ENCODE peak calls at places on chromosomes 5 and 9, in eight cellular contexts. G is CD8-positive, alpha-beta T cell; A is sigmoid colon; L is IMR-90; Z is right atrium auricular region; X is heart right ventricle; H is upper lobe of right lung; I is stomach. Y is an unnamed sample. For H3K4me1, the result is how much of the 10 kb centered on the place peaks cover.

GRCh38 chr5:160269017-160269416 is 39.7 kb downstream of the FABP6 start:
- DNase-seq in G (no peak), L (peak), Z (peak), H (peak), I (peak), A (peak), X (peak), Y (peak)

GRCh38 chr5:120454094-120454798 is 9.9 kb upstream of the PRR16 start:
- DNase-seq in G (no peak), Z (no peak), X (peak), A (no peak), I (no peak), H (no peak), L (peak), Y (no peak)

GRCh38 chr9:129060991-129061390 is 19.9 kb upstream of the DOLPP1 start:
- DNase-seq in I (no peak), H (no peak), X (no peak), Z (no peak), A (no peak), L (no peak), G (no peak), Y (no peak)

GRCh38 chr5:40689442-40689841 is 9.7 kb downstream of the PTGER4 start:
- DNase-seq in Z (no peak), L (peak), X (peak), H (no peak), G (no peak), A (no peak), I (no peak), Y (no peak)

GRCh38 chr9:94110821-94111252 is 26.6 kb downstream of the PTPDC1 start:
- DNase-seq in L (peak), I (no peak), X (no peak), Z (no peak), H (no peak), G (no peak), A (no peak), Y (no peak)

GRCh38 chr5:2023196-2023595 is 140.5 kb upstream of the IRX4 start:
- DNase-seq in H (no peak), I (no peak), X (no peak), A (no peak), G (no peak), Z (no peak), L (no peak), Y (no peak)

GRCh38 chr5:116865651-116866050 is 291.0 kb upstream of the SEMA6A start:
- DNase-seq in A (no peak), G (no peak), L (no peak), X (no peak), I (no peak), Z (no peak), H (no peak), Y (no peak)

GRCh38 chr9:126482361-126483044 is 131.2 kb upstream of the LMX1B start:
- DNase-seq in H (no peak), X (no peak), I (no peak), G (no peak), Z (no peak), L (peak), A (no peak), Y (no peak)

GRCh38 chr9:117662651-117663050 is 41.6 kb upstream of the TLR4 start:
- DNase-seq in I (no peak), G (no peak), Z (no peak), X (no peak), L (no peak), H (no peak), A (no peak), Y (peak)

GRCh38 chr5:149596712-149597111 is 15.4 kb downstream of the ARHGEF37 start:
- DNase-seq in A (no peak), G (no peak), I (no peak), Z (no peak), L (no peak), X (no peak), H (no peak), Y (no peak)

GRCh38 chr5:5719292-5719691 is 296.8 kb downstream of the ICE1 start:
- DNase-seq in G (no peak), Z (no peak), A (no peak), I (no peak), L (no peak), X (no peak), H (no peak), Y (no peak)

GRCh38 chr5:148374693-148375360 is 8.9 kb upstream of the FBXO38 start:
- DNase-seq in A (no peak), H (peak), L (peak), G (no peak), I (peak), Z (no peak), X (no peak), Y (no peak)

GRCh38 chr9:126361810-126362238 is 35.2 kb downstream of the MVB12B start:
- DNase-seq in A (no peak), I (no peak), G (no peak), L (no peak), Z (no peak), H (no peak), X (no peak), Y (no peak)

GRCh38 chr5:93596676-93597441 is 13.8 kb downstream of the NR2F1 start:
- DNase-seq in Z (no peak), A (no peak), I (peak), L (no peak), H (peak), G (no peak), X (no peak), Y (no peak)

GRCh38 chr9:34655394-34655793 is 3.4 kb downstream of the IL11RA start:
- DNase-seq in I (no peak), Z (no peak), X (no peak), A (no peak), G (no peak), H (no peak), L (no peak), Y (no peak)

GRCh38 chr9:89594811-89595550 is 9.8 kb upstream of the GADD45G start:
- DNase-seq in L (no peak), G (no peak), H (no peak), X (no peak), I (no peak), Z (peak), A (no peak), Y (no peak)

GRCh38 chr5:147485046-147485445 is 24.8 kb downstream of the DPYSL3 start:
- DNase-seq in Z (no peak), H (no peak), L (peak), X (no peak), A (no peak), I (no peak), G (no peak), Y (no peak)

GRCh38 chr5:16497546-16497945 is 31.9 kb upstream of the ZNF622 start:
- DNase-seq in L (no peak), G (no peak), I (no peak), X (no peak), A (no peak), Z (no peak), H (no peak), Y (no peak)

GRCh38 chr5:54718647-54719046 is 201.1 kb downstream of the SNX18 start:
- DNase-seq in G (no peak), L (no peak), X (peak), Z (peak), I (peak), A (no peak), H (no peak), Y (no peak)

GRCh38 chr5:37436146-37436934 is 57.2 kb downstream of the WDR70 start:
- DNase-seq in X (no peak), Z (no peak), I (no peak), H (no peak), L (no peak), G (no peak), A (no peak), Y (no peak)

GRCh38 chr9:16236326-16236725 is 634.1 kb downstream of the BNC2 start:
- DNase-seq in H (no peak), X (no peak), Z (peak), A (peak), I (no peak), L (peak), G (no peak), Y (no peak)

GRCh38 chr9:88657893-88658292 is 122.9 kb downstream of the NXNL2 start:
- DNase-seq in G (no peak), I (no peak), Z (no peak), L (peak), H (no peak), X (no peak), A (no peak), Y (no peak)

GRCh38 chr5:72380491-72381274 is 60.5 kb downstream of the PTCD2 start:
- DNase-seq in L (peak), Z (no peak), G (no peak), A (no peak), I (no peak), X (no peak), H (no peak), Y (no peak)

GRCh38 chr9:70924905-70925547 is 196.4 kb downstream of the TRPM3 start:
- DNase-seq in I (peak), Z (no peak), L (peak), G (no peak), X (peak), A (no peak), H (no peak), Y (no peak)

GRCh38 chr5:76601470-76601869 is 21.7 kb downstream of the F2RL2 start:
- DNase-seq in X (peak), A (no peak), G (no peak), Z (no peak), H (no peak), I (no peak), L (peak), Y (no peak)

GRCh38 chr5:133932441-133933168 is 35.8 kb downstream of the C5orf15 start:
- DNase-seq in Z (no peak), H (no peak), L (no peak), I (no peak), G (no peak), A (no peak), X (no peak), Y (no peak)

GRCh38 chr5:1519631-1520141 is 4.1 kb downstream of the LPCAT1 start:
- DNase-seq in I (no peak), X (no peak), A (peak), G (no peak), Z (peak), L (no peak), H (peak), Y (peak)

GRCh38 chr5:28557114-28557513 is 1518.7 kb upstream of the CDH9 start:
- DNase-seq in H (no peak), A (no peak), Z (no peak), L (no peak), I (no peak), X (no peak), G (no peak), Y (no peak)

GRCh38 chr9:26483991-26484390 is 408.6 kb downstream of the CAAP1 start:
- DNase-seq in A (no peak), L (no peak), X (no peak), H (peak), I (no peak), G (no peak), Z (no peak), Y (no peak)

GRCh38 chr5:77841616-77842015 is 65.5 kb upstream of the TBCA start:
- DNase-seq in X (no peak), L (no peak), Z (no peak), I (no peak), A (no peak), H (no peak), G (no peak), Y (no peak)

GRCh38 chr5:77844408-77845272 is 68.5 kb upstream of the TBCA start:
- DNase-seq in A (no peak), I (no peak), X (no peak), L (no peak), Z (no peak), H (no peak), G (no peak), Y (no peak)

GRCh38 chr5:77843570-77844407 is 67.7 kb upstream of the TBCA start:
- DNase-seq in G (no peak), X (no peak), Z (no peak), I (no peak), H (no peak), L (no peak), A (no peak), Y (no peak)

GRCh38 chr5:77840930-77841329 is 64.8 kb upstream of the TBCA start:
- DNase-seq in X (no peak), H (no peak), I (no peak), A (no peak), Z (no peak), L (no peak), G (no peak), Y (no peak)

GRCh38 chr5:77842247-77842646 is 66.1 kb upstream of the TBCA start:
- DNase-seq in A (no peak), Z (no peak), G (no peak), L (no peak), H (no peak), X (no peak), I (no peak), Y (no peak)
- TF ChIP-seq CTCF in A (no peak), Z (no peak), G (no peak), L (no peak), H (no peak), X (no peak), I (no peak), Y (no peak)

DNA sequence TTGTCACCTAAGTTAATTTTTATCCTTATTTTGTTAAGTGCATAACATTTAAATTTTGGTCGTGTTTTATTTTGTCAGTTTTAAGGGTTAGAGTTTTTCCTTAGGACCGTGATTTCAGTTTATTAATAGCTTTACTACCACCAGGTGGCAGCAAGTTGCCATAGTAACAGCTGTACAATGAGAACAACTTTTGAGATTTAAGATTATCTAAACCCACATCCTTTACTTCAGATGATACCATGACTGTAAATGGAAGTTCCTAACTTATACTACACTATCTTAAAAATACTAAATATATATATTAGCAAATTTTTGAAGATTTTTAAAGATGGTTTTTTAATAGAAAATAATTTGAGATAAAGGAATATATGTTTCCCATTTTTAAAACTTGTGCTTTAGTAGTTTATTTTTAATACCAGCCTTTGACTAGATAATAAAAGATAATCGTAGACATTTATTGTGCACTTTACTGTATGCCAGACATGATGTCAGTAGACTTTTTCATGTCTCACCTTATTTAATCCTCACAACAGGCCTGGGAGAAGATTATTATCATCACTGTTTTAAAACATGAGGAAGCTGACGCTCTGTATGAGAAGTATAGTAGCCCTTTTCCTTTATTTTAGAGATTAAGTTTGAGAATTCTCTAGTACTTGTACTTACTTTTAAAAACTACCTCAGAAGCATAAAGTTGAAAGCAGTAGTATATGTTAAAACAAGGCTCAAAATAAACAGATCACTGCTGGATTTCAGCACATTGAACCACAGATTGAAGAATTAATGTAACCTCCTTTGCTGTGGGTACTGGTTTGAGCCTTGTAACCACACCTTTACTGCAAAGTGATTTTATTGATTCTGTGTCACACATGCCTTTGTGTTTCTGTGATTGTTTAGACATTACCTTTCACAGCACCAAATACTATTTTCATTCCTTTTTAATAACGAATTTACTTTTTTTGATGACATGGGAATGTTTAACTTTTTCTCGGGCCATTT is 27.5 kb downstream of the SREK1 start:
- DNase-seq in I (no peak), Z (no peak), A (no peak), H (no peak), X (peak), G (peak), L (peak), Y (no peak)
- H3K27ac ChIP-seq in I (no peak), Z (no peak), A (no peak), H (no peak), X (no peak), G (peak), L (no peak), Y (no peak)

GRCh38 chr5:112917453-112918005 is 4.5 kb downstream of the REEP5 start:
- DNase-seq in A (no peak), G (no peak), L (peak), X (no peak), I (no peak), H (no peak), Z (no peak), Y (no peak)
- H3K4me1 ChIP-seq in A (under half), G (under half), L (under half), X (half or more), I (half or more), H (half or more), Z (half or more), Y (under half)

GRCh38 chr5:80656425-80656824 is 1.6 kb upstream of the DHFR start:
- DNase-seq in H (no peak), Z (no peak), G (no peak), I (no peak), X (no peak), A (no peak), L (peak), Y (no peak)
- TF ChIP-seq CTCF in H (no peak), Z (no peak), G (no peak), I (no peak), X (no peak), A (no peak), L (no peak), Y (no peak)

GRCh38 chr9:2465921-2466460 is 155.6 kb upstream of the VLDLR start:
- DNase-seq in L (peak), A (no peak), Z (no peak), I (no peak), H (no peak), X (no peak), G (no peak), Y (no peak)
- H3K27ac ChIP-seq in L (no peak), A (no peak), Z (no peak), I (peak), H (no peak), X (no peak), G (no peak), Y (peak)

DNA sequence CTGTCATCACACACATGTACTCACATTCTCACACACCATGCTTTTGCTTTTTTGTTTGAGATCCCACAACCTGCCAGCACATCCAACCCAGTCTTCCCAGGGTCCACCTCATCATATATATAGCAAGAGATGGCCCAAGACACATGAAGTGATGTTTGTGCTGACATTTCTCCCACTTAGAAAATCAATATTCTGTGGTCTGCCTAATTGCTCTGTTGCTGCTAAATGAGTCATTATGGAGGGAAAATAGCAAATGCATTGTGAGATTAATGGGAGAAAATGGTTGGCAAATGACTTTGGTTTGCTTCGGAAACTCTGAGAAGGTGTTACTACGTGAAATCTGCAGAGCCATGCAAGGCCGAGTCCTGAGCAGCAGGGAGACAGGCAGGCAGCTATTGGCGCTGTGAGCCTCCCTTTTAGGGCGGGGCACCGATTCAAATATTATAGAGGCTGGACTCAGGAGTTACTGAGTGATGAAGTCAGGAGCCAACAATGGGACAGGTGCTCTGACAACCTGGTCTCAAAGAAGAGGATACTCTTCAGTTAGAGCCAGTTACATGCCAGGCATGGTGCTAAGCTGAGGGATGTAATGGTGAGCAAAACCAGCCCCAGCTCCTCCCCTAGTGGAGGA is 62.8 kb downstream of the DAB2IP start:
- DNase-seq in L (no peak), H (no peak), X (no peak), G (no peak), I (no peak), A (no peak), Z (no peak), Y (no peak)
- H3K4me1 ChIP-seq in L (under half), H (under half), X (half or more), G (under half), I (under half), A (under half), Z (half or more), Y (under half)

GRCh38 chr9:98057095-98057799 is 715 bp downstream of the NANS start:
- DNase-seq in A (no peak), G (no peak), I (no peak), X (no peak), L (peak), Z (no peak), H (no peak), Y (no peak)
- TF ChIP-seq CTCF in A (no peak), G (no peak), I (no peak), X (no peak), L (no peak), Z (no peak), H (no peak), Y (no peak)

GRCh38 chr9:12817702-12818101 is 42.9 kb downstream of the LURAP1L start:
- DNase-seq in X (no peak), L (peak), G (no peak), I (peak), Z (no peak), A (peak), H (peak), Y (peak)
- H3K27ac ChIP-seq in X (no peak), L (peak), G (no peak), I (peak), Z (no peak), A (peak), H (peak), Y (peak)

GRCh38 chr5:136020001-136020382 is 8.8 kb upstream of the TGFBI start:
- DNase-seq in H (no peak), Z (no peak), I (no peak), G (no peak), A (peak), X (no peak), L (no peak), Y (no peak)

GRCh38 chr5:136014976-136015375 is 13.8 kb upstream of the TGFBI start:
- DNase-seq in G (no peak), I (no peak), Z (no peak), A (peak), L (no peak), H (no peak), X (no peak), Y (no peak)

GRCh38 chr5:136015966-136016365 is 12.8 kb upstream of the TGFBI start:
- DNase-seq in H (no peak), Z (no peak), L (no peak), I (no peak), A (no peak), X (no peak), G (no peak), Y (no peak)

GRCh38 chr5:136018814-136019777 is 9.7 kb upstream of the TGFBI start:
- DNase-seq in A (peak), X (peak), L (peak), H (no peak), Z (no peak), I (no peak), G (no peak), Y (peak)

GRCh38 chr5:136016945-136017530 is 11.8 kb upstream of the TGFBI start:
- DNase-seq in G (no peak), L (peak), I (no peak), Z (no peak), H (no peak), X (no peak), A (peak), Y (no peak)
- H3K4me1 ChIP-seq in G (under half), L (under half), I (under half), Z (half or more), H (half or more), X (half or more), A (under half), Y (under half)